ENCODE peak calls at places on chromosomes 13 and 19, in four cellular contexts. O is T-helper 17 cell, G is dorsolateral prefrontal cortex, P is neural progenitor cell. Q is an unnamed sample.

GRCh38 chr13:37001921-37002250 is 1.3 kb downstream of the EXOSC8 start:
- DNase-seq in O (no peak), G (no peak), P (no peak), Q (no peak)

GRCh38 chr19:1449467-1450442 is at the start of gene APC2:
- DNase-seq in O (no peak), G (peak), P (peak), Q (peak)

GRCh38 chr19:46221981-46222610 is 7.4 kb upstream of the IGFL1 start:
- DNase-seq in O (no peak), G (peak), P (no peak), Q (no peak)

GRCh38 chr19:50258918-50259372 is 55.5 kb downstream of the MYH14 start:
- DNase-seq in O (no peak), G (no peak), P (peak), Q (no peak)

GRCh38 chr19:3721131-3721899 is 13.1 kb downstream of the TJP3 start:
- DNase-seq in O (peak), G (peak), P (peak), Q (no peak)

GRCh38 chr19:13018037-13018914 is 23.0 kb downstream of the NFIX start:
- DNase-seq in O (no peak), G (no peak), P (peak), Q (peak)

GRCh38 chr19:33740811-33741396 is 55.8 kb upstream of the KCTD15 start:
- DNase-seq in O (no peak), G (no peak), P (peak), Q (no peak)

GRCh38 chr13:84491952-84492351 is 609.7 kb upstream of the SLITRK1 start:
- DNase-seq in O (no peak), G (no peak), P (no peak), Q (no peak)

GRCh38 chr19:35669974-35670373 is 3.7 kb downstream of the UPK1A start:
- DNase-seq in O (no peak), G (no peak), P (no peak), Q (no peak)

GRCh38 chr19:37699057-37699456 is 20.5 kb downstream of the ZNF607 start:
- DNase-seq in O (no peak), G (no peak), P (no peak), Q (no peak)